ENCODE peak calls at places on chromosomes 1 and 21, in nine cellular contexts. M is IMR-90; W is cardiac muscle cell; P is dorsolateral prefrontal cortex; O is right lobe of liver; T is CD8-positive, alpha-beta memory T cell; Y is heart right ventricle; B is small intestine; D is naive thymus-derived CD4-positive, alpha-beta T cell. C is an unnamed sample.

GRCh38 chr21:42113926-42114409 is 42.9 kb downstream of the UMODL1 start:
- DNase-seq in M (no peak), W (no peak), P (peak), O (no peak), T (no peak), Y (no peak), B (no peak), D (no peak), C (no peak)

GRCh38 chr1:63868220-63868897 is 94.5 kb downstream of the ROR1 start:
- DNase-seq in M (peak), W (no peak), P (no peak), O (no peak), T (no peak), Y (no peak), B (peak), D (no peak), C (no peak)

GRCh38 chr1:217140041-217140901 is 417.0 kb upstream of the ESRRG start:
- DNase-seq in M (no peak), W (no peak), P (no peak), O (no peak), T (no peak), Y (peak), B (no peak), D (no peak), C (no peak)

GRCh38 chr1:33719771-33720670 is 143.9 kb upstream of the HMGB4 start:
- DNase-seq in M (peak), W (peak), P (no peak), O (no peak), T (no peak), Y (no peak), B (no peak), D (no peak), C (no peak)

GRCh38 chr1:225736651-225737097 is 41.0 kb upstream of the SRP9 start:
- DNase-seq in M (no peak), W (peak), P (no peak), O (peak), T (no peak), Y (no peak), B (no peak), D (no peak), C (no peak)

GRCh38 chr1:151990856-151991198 is 2.8 kb downstream of the S100A10 start:
- DNase-seq in M (peak), W (peak), P (no peak), O (no peak), T (no peak), Y (no peak), B (peak), D (no peak), C (no peak)

GRCh38 chr21:45018131-45019075 is 56.0 kb upstream of the ADARB1 start:
- DNase-seq in M (no peak), W (peak), P (no peak), O (peak), T (no peak), Y (peak), B (no peak), D (no peak), C (no peak)

GRCh38 chr1:30287976-30288375 is 435.4 kb downstream of the MATN1 start:
- DNase-seq in M (no peak), W (no peak), P (no peak), O (no peak), T (no peak), Y (no peak), B (no peak), D (no peak), C (no peak)

GRCh38 chr1:41072051-41072450 is 50.5 kb upstream of the SLFNL1 start:
- DNase-seq in M (peak), W (peak), P (no peak), O (no peak), T (no peak), Y (no peak), B (no peak), D (no peak), C (no peak)

GRCh38 chr1:185315364-185316108 is 1.5 kb downstream of the IVNS1ABP start:
- DNase-seq in M (no peak), W (no peak), P (no peak), O (peak), T (no peak), Y (no peak), B (peak), D (no peak), C (no peak)

GRCh38 chr1:32464191-32464715 is 619 bp upstream of the ZBTB8B start:
- DNase-seq in M (peak), W (no peak), P (no peak), O (no peak), T (peak), Y (no peak), B (no peak), D (no peak), C (no peak)

GRCh38 chr1:206502813-206503212 is 4.5 kb upstream of the RASSF5 start:
- DNase-seq in M (peak), W (no peak), P (no peak), O (no peak), T (no peak), Y (no peak), B (no peak), D (no peak), C (no peak)

GRCh38 chr1:172180886-172181285 is 239.6 kb upstream of the C1orf105 start:
- DNase-seq in M (peak), W (peak), P (peak), O (peak), T (peak), Y (peak), B (peak), D (peak), C (no peak)

GRCh38 chr21:30268608-30269197 is 14.0 kb downstream of the KRTAP24-1 start:
- DNase-seq in M (no peak), W (peak), P (no peak), O (no peak), T (no peak), Y (no peak), B (no peak), D (no peak), C (no peak)

GRCh38 chr1:35005711-35006110 is 20.6 kb upstream of the TMEM35B start:
- DNase-seq in M (no peak), W (no peak), P (no peak), O (no peak), T (no peak), Y (no peak), B (no peak), D (no peak), C (no peak)

GRCh38 chr1:78410643-78411042 is 80.1 kb upstream of the PTGFR start:
- DNase-seq in M (no peak), W (no peak), P (no peak), O (no peak), T (no peak), Y (no peak), B (no peak), D (no peak), C (no peak)

GRCh38 chr1:112866151-112866550 is 89.8 kb downstream of the SLC16A1 start:
- DNase-seq in M (peak), W (peak), P (no peak), O (no peak), T (no peak), Y (no peak), B (no peak), D (no peak), C (no peak)

GRCh38 chr1:40332695-40333094 is 15.6 kb upstream of the COL9A2 start:
- DNase-seq in M (no peak), W (no peak), P (no peak), O (no peak), T (no peak), Y (no peak), B (no peak), D (no peak), C (no peak)

GRCh38 chr1:165356876-165357275 is 361 bp upstream of the LMX1A start:
- DNase-seq in M (no peak), W (no peak), P (no peak), O (no peak), T (no peak), Y (no peak), B (no peak), D (no peak), C (no peak)

GRCh38 chr1:164780863-164781262 is 221.9 kb downstream of the PBX1 start:
- DNase-seq in M (peak), W (peak), P (no peak), O (no peak), T (no peak), Y (no peak), B (no peak), D (no peak), C (no peak)

GRCh38 chr1:51945591-51945990 is 44.9 kb downstream of the RAB3B start:
- DNase-seq in M (peak), W (peak), P (no peak), O (no peak), T (no peak), Y (no peak), B (no peak), D (no peak), C (no peak)

GRCh38 chr1:117795190-117795589 is 134.2 kb downstream of the GDAP2 start:
- DNase-seq in M (peak), W (peak), P (no peak), O (no peak), T (no peak), Y (peak), B (no peak), D (no peak), C (no peak)

GRCh38 chr1:15218287-15219279 is 28.4 kb upstream of the FHAD1 start:
- DNase-seq in M (peak), W (peak), P (no peak), O (no peak), T (no peak), Y (no peak), B (no peak), D (no peak), C (no peak)

GRCh38 chr1:30329802-30330557 is 393.4 kb downstream of the MATN1 start:
- DNase-seq in M (no peak), W (no peak), P (no peak), O (no peak), T (no peak), Y (no peak), B (no peak), D (no peak), C (no peak)

GRCh38 chr1:230985711-230986110 is 6.8 kb downstream of the ARV1 start:
- DNase-seq in M (no peak), W (no peak), P (no peak), O (no peak), T (no peak), Y (no peak), B (peak), D (no peak), C (no peak)

GRCh38 chr1:53634571-53634979 is 104.4 kb downstream of the GLIS1 start:
- DNase-seq in M (no peak), W (no peak), P (no peak), O (no peak), T (no peak), Y (no peak), B (no peak), D (no peak), C (no peak)

GRCh38 chr1:180851995-180852887 is 60.5 kb upstream of the KIAA1614 start:
- DNase-seq in M (no peak), W (no peak), P (no peak), O (no peak), T (no peak), Y (no peak), B (no peak), D (no peak), C (no peak)

GRCh38 chr1:13956386-13956785 is 256.4 kb downstream of the PRDM2 start:
- DNase-seq in M (no peak), W (peak), P (no peak), O (no peak), T (no peak), Y (no peak), B (no peak), D (no peak), C (no peak)

GRCh38 chr1:3678361-3679097 is 26.2 kb downstream of the TP73 start:
- DNase-seq in M (no peak), W (no peak), P (no peak), O (peak), T (no peak), Y (peak), B (no peak), D (no peak), C (no peak)

GRCh38 chr1:93591291-93591832 is 90.3 kb downstream of the BCAR3 start:
- DNase-seq in M (no peak), W (no peak), P (no peak), O (no peak), T (no peak), Y (no peak), B (peak), D (no peak), C (no peak)

GRCh38 chr1:184532199-184532598 is 145.4 kb downstream of the C1orf21 start:
- DNase-seq in M (no peak), W (no peak), P (no peak), O (no peak), T (no peak), Y (no peak), B (no peak), D (no peak), C (no peak)

GRCh38 chr1:109391161-109391556 is 6.6 kb downstream of the SORT1 start:
- DNase-seq in M (peak), W (peak), P (no peak), O (no peak), T (no peak), Y (no peak), B (no peak), D (no peak), C (no peak)

GRCh38 chr1:36486436-36487335 is 4.0 kb upstream of the CSF3R start:
- DNase-seq in M (no peak), W (peak), P (peak), O (peak), T (no peak), Y (peak), B (peak), D (no peak), C (no peak)

GRCh38 chr1:219666242-219666641 is 53.3 kb upstream of the ZC3H11B start:
- DNase-seq in M (peak), W (peak), P (no peak), O (peak), T (no peak), Y (no peak), B (no peak), D (no peak), C (no peak)

GRCh38 chr1:214670098-214670497 is 67.1 kb downstream of the CENPF start:
- DNase-seq in M (peak), W (peak), P (no peak), O (peak), T (no peak), Y (peak), B (no peak), D (no peak), C (no peak)

GRCh38 chr21:45863751-45864150 is 117.8 kb upstream of the COL6A1 start:
- DNase-seq in M (no peak), W (no peak), P (no peak), O (no peak), T (no peak), Y (no peak), B (no peak), D (no peak), C (no peak)

GRCh38 chr1:154483941-154484803 is 17.8 kb upstream of the TDRD10 start:
- DNase-seq in M (peak), W (peak), P (no peak), O (no peak), T (no peak), Y (no peak), B (peak), D (no peak), C (no peak)

GRCh38 chr1:154478013-154478412 is 24.0 kb upstream of the TDRD10 start:
- DNase-seq in M (no peak), W (no peak), P (no peak), O (no peak), T (no peak), Y (no peak), B (peak), D (no peak), C (no peak)

GRCh38 chr1:154479764-154480421 is 22.1 kb upstream of the TDRD10 start:
- DNase-seq in M (peak), W (peak), P (peak), O (no peak), T (peak), Y (no peak), B (peak), D (peak), C (no peak)

GRCh38 chr1:154478639-154479038 is 23.4 kb upstream of the TDRD10 start:
- DNase-seq in M (peak), W (peak), P (no peak), O (no peak), T (no peak), Y (no peak), B (peak), D (peak), C (no peak)

GRCh38 chr1:154481058-154481457 is 21.0 kb upstream of the TDRD10 start:
- DNase-seq in M (no peak), W (no peak), P (no peak), O (no peak), T (no peak), Y (no peak), B (no peak), D (no peak), C (no peak)
- H3K27ac ChIP-seq in M (no peak), W (peak), P (no peak), O (no peak), T (no peak), Y (peak), B (no peak), D (no peak), C (no peak)

GRCh38 chr1:111271464-111271801 is 19.2 kb upstream of the CHIA start:
- DNase-seq in M (no peak), W (no peak), P (no peak), O (no peak), T (no peak), Y (no peak), B (no peak), D (no peak), C (no peak)

GRCh38 chr1:111269820-111270406 is 20.7 kb upstream of the CHIA start:
- DNase-seq in M (no peak), W (no peak), P (no peak), O (no peak), T (no peak), Y (no peak), B (no peak), D (no peak), C (no peak)

GRCh38 chr1:111270781-111271463 is 19.7 kb upstream of the CHIA start:
- DNase-seq in M (no peak), W (no peak), P (no peak), O (no peak), T (peak), Y (peak), B (no peak), D (peak), C (no peak)

GRCh38 chr1:111274653-111275052 is 16.0 kb upstream of the CHIA start:
- DNase-seq in M (no peak), W (no peak), P (no peak), O (no peak), T (no peak), Y (no peak), B (no peak), D (no peak), C (no peak)

GRCh38 chr1:111272081-111272480 is 18.6 kb upstream of the CHIA start:
- DNase-seq in M (no peak), W (no peak), P (no peak), O (no peak), T (no peak), Y (no peak), B (no peak), D (no peak), C (no peak)
- H3K4me3 ChIP-seq in M (no peak), W (no peak), P (no peak), O (no peak), T (no peak), Y (no peak), B (no peak), D (no peak), C (no peak)

GRCh38 chr1:6026095-6026809 is 19.4 kb upstream of the KCNAB2 start:
- DNase-seq in M (peak), W (peak), P (peak), O (peak), T (peak), Y (peak), B (peak), D (peak), C (peak)

GRCh38 chr1:6027591-6027990 is 18.1 kb upstream of the KCNAB2 start:
- DNase-seq in M (no peak), W (no peak), P (no peak), O (no peak), T (no peak), Y (no peak), B (no peak), D (peak), C (no peak)

GRCh38 chr1:6023346-6023745 is 22.3 kb upstream of the KCNAB2 start:
- DNase-seq in M (no peak), W (no peak), P (no peak), O (no peak), T (no peak), Y (no peak), B (no peak), D (no peak), C (no peak)

GRCh38 chr1:6024376-6024775 is 21.3 kb upstream of the KCNAB2 start:
- DNase-seq in M (no peak), W (no peak), P (no peak), O (no peak), T (no peak), Y (no peak), B (no peak), D (no peak), C (no peak)

GRCh38 chr1:6025269-6026094 is 20.2 kb upstream of the KCNAB2 start:
- DNase-seq in M (peak), W (no peak), P (peak), O (no peak), T (no peak), Y (no peak), B (peak), D (no peak), C (no peak)
- H3K27ac ChIP-seq in M (no peak), W (no peak), P (peak), O (peak), T (peak), Y (peak), B (no peak), D (peak), C (no peak)

DNA sequence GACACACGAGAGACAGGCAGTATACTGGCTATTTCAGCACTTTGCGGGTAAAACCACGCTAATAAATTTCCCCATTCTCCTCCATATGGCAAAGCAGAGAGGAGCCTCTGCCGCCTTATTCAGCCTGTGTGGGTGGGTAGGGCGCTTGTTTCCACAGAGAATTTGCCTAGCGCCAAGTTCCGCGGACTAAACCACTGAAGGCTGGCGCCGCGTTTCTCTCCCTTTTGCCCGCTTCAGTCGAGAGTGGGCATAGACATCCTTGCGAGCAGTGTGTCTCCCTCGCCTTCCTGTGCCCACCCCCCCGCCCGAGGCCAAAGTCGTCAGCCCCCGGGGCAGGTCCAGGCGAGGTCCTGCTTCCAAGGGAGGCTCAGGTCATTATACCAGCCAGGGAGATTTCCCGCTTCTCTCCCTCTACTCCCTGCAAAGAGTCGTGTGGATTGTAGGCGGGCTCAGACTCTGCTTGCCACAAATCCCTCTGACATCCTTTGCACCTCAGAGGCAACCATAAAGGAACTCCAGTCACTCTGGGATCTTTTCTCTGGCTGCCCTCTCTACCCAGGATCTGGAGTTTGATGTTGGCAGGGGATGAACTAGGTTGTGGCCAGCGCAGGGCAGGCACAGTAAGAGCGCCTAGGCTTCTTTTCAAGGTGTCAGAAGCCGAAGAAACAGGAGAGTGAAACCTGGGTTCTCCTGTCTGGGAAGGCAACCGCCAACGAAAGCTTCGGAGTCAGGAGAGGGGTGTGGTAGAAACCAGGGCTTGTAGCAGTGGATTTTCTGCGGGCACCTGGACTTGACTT is 8.8 kb downstream of the HLX start:
- DNase-seq in M (no peak), W (no peak), P (no peak), O (peak), T (no peak), Y (no peak), B (no peak), D (no peak), C (no peak)
- H3K4me3 ChIP-seq in M (no peak), W (peak), P (peak), O (no peak), T (no peak), Y (no peak), B (no peak), D (no peak), C (peak)

GRCh38 chr21:32519945-32520884 is 65.1 kb downstream of the TCP10L start:
- DNase-seq in M (no peak), W (peak), P (no peak), O (no peak), T (no peak), Y (no peak), B (no peak), D (no peak), C (no peak)

GRCh38 chr21:32514275-32515055 is 70.9 kb downstream of the TCP10L start:
- DNase-seq in M (no peak), W (no peak), P (no peak), O (no peak), T (no peak), Y (no peak), B (no peak), D (no peak), C (no peak)

GRCh38 chr21:32515869-32516268 is 69.5 kb downstream of the TCP10L start:
- DNase-seq in M (peak), W (peak), P (no peak), O (no peak), T (no peak), Y (no peak), B (no peak), D (no peak), C (no peak)

GRCh38 chr21:32520885-32521735 is 64.2 kb downstream of the TCP10L start:
- DNase-seq in M (peak), W (peak), P (peak), O (peak), T (no peak), Y (peak), B (no peak), D (no peak), C (peak)

GRCh38 chr21:32516729-32517649 is 68.3 kb downstream of the TCP10L start:
- DNase-seq in M (peak), W (peak), P (no peak), O (no peak), T (no peak), Y (no peak), B (no peak), D (no peak), C (no peak)
- H3K27ac ChIP-seq in M (peak), W (no peak), P (no peak), O (no peak), T (no peak), Y (peak), B (no peak), D (no peak), C (no peak)

C was measured in thoracic aorta.